ENCODE peak calls at places on chromosomes 4 and X, in six cellular contexts. E is CD8-positive, alpha-beta memory T cell; Q is T-cell; N is NCI-H774; K is pancreas; J is H7. P is an unnamed sample.

GRCh38 chr4:113981591-113981990 is 2.1 kb upstream of the ARSJ start:
- DNase-seq in E (no peak), Q (no peak), K (no peak), N (no peak), J (no peak), P (no peak)

GRCh38 chr4:184437565-184437964 is 36.8 kb downstream of the IRF2 start:
- DNase-seq in N (no peak), E (no peak), Q (no peak), K (no peak), J (no peak), P (no peak)

GRCh38 chr4:1488831-1489638 is 82.8 kb upstream of the NKX1-1 start:
- DNase-seq in Q (no peak), E (no peak), K (no peak), N (no peak), J (peak; percentile 46), P (no peak)

GRCh38 chr4:57094482-57095223 is 15.5 kb downstream of the IGFBP7 start:
- DNase-seq in E (no peak), N (no peak), Q (no peak), K (no peak), J (no peak), P (no peak)

GRCh38 chr4:7715251-7716014 is 224.2 kb downstream of the AFAP1 start:
- DNase-seq in E (no peak), Q (no peak), K (no peak), N (no peak), J (no peak), P (no peak)

GRCh38 chr4:98151145-98151929 is 8.1 kb upstream of the STPG2 start:
- DNase-seq in J (no peak), E (no peak), Q (no peak), N (no peak), K (no peak), P (no peak)

GRCh38 chr4:130025701-130026100 is 929.7 kb downstream of the C4orf33 start:
- DNase-seq in K (no peak), E (no peak), Q (no peak), N (no peak), J (no peak), P (no peak)

GRCh38 chr4:180057891-180058643 is 2185.1 kb upstream of the TENM3 start:
- DNase-seq in N (peak; percentile 25), J (peak; percentile 51), Q (no peak), E (no peak), K (peak; percentile 18), P (peak; percentile 50)

GRCh38 chr4:153205757-153206156 is 1.5 kb downstream of the TRIM2 start:
- DNase-seq in N (no peak), Q (no peak), J (peak; percentile 24), K (peak; percentile 40), E (no peak), P (peak; percentile 69)

GRCh38 chr4:186701273-186701672 is 22.4 kb downstream of the FAT1 start:
- DNase-seq in N (no peak), J (peak; percentile 89), K (no peak), E (no peak), Q (no peak), P (peak; percentile 92)

GRCh38 chrX:68761086-68761485 is 67.7 kb upstream of the EFNB1 start:
- DNase-seq in K (no peak), E (no peak), N (no peak), Q (no peak), J (no peak), P (peak; percentile 20)

GRCh38 chr4:150713251-150713650 is 131.3 kb downstream of the MAB21L2 start:
- DNase-seq in Q (no peak), J (no peak), E (no peak), K (no peak), N (no peak), P (no peak)